ENCODE peak calls at places on chromosome 7, in four cellular contexts. One of them, this sample, is unnamed.
A peak's percentile ranks its signal among the peaks of the same experiment; 100 is the strongest.

GRCh38 chr7:144728556-144728955 is 107.3 kb downstream of the TPK1 start:
- DNase-seq in HepG2: no peak
- DNase-seq in K562: no peak
- DNase-seq in H1: no peak
- DNase-seq in this sample: no peak

GRCh38 chr7:154472332-154472731 is 420.1 kb downstream of the DPP6 start:
- DNase-seq in H1: no peak
- DNase-seq in K562: no peak
- DNase-seq in HepG2: no peak
- DNase-seq in this sample: no peak

GRCh38 chr7:74424291-74424880 is 29.3 kb upstream of the GTF2IRD1 start:
- DNase-seq in K562: no peak
- DNase-seq in HepG2: no peak
- DNase-seq in H1: no peak
- DNase-seq in this sample: no peak

GRCh38 chr7:123687727-123688126 is 32.1 kb downstream of the LMOD2 start:
- DNase-seq in K562: no peak
- DNase-seq in HepG2: no peak
- DNase-seq in H1: no peak
- DNase-seq in this sample: no peak

GRCh38 chr7:130149575-130150139 is 55.5 kb downstream of the TMEM209 start:
- DNase-seq in K562: no peak
- DNase-seq in H1: peak; percentile 47
- DNase-seq in HepG2: no peak
- DNase-seq in this sample: no peak

GRCh38 chr7:149125189-149125863 is 798 bp downstream of the ZNF425 start:
- DNase-seq in H1: peak; percentile 48
- DNase-seq in K562: no peak
- DNase-seq in HepG2: no peak
- DNase-seq in this sample: no peak

GRCh38 chr7:8353991-8354390 is 79.4 kb upstream of the NXPH1 start:
- DNase-seq in HepG2: no peak
- DNase-seq in K562: no peak
- DNase-seq in H1: no peak
- DNase-seq in this sample: no peak

GRCh38 chr7:107551936-107552335 is 11.8 kb downstream of the COG5 start:
- DNase-seq in K562: no peak
- DNase-seq in H1: no peak
- DNase-seq in HepG2: no peak
- DNase-seq in this sample: no peak

GRCh38 chr7:27771111-27771510 is 31.1 kb downstream of the TAX1BP1 start:
- DNase-seq in H1: no peak
- DNase-seq in HepG2: no peak
- DNase-seq in K562: no peak
- DNase-seq in this sample: peak; percentile 82

GRCh38 chr7:17474724-17475344 is 176.4 kb downstream of the AHR start:
- DNase-seq in HepG2: peak; percentile 17
- DNase-seq in H1: no peak
- DNase-seq in K562: peak; percentile 15
- DNase-seq in this sample: no peak

GRCh38 chr7:140631602-140632001 is 9.0 kb downstream of the DENND2A start:
- DNase-seq in HepG2: no peak
- DNase-seq in H1: no peak
- DNase-seq in K562: no peak
- DNase-seq in this sample: no peak

GRCh38 chr7:42238709-42239395 is 1.8 kb upstream of the GLI3 start:
- DNase-seq in H1: no peak
- DNase-seq in HepG2: no peak
- DNase-seq in K562: peak; percentile 11
- DNase-seq in this sample: no peak

GRCh38 chr7:108581655-108582491 is 12.2 kb downstream of the DNAJB9 start:
- DNase-seq in K562: no peak
- DNase-seq in HepG2: peak; percentile 65
- DNase-seq in H1: no peak
- DNase-seq in this sample: no peak

GRCh38 chr7:67588631-67589030 is 592.0 kb downstream of the TYW1 start:
- DNase-seq in HepG2: no peak
- DNase-seq in K562: no peak
- DNase-seq in H1: no peak
- DNase-seq in this sample: no peak

GRCh38 chr7:450741-451140 is 68.9 kb downstream of the PDGFA start:
- DNase-seq in HepG2: no peak
- DNase-seq in H1: no peak
- DNase-seq in K562: no peak
- DNase-seq in this sample: no peak

GRCh38 chr7:42726066-42726785 is 185.6 kb downstream of the C7orf25 start:
- DNase-seq in HepG2: no peak
- DNase-seq in H1: no peak
- DNase-seq in K562: no peak
- DNase-seq in this sample: no peak

GRCh38 chr7:119596651-119597050 is 676.3 kb upstream of the KCND2 start:
- DNase-seq in HepG2: no peak
- DNase-seq in K562: no peak
- DNase-seq in H1: no peak
- DNase-seq in this sample: no peak

GRCh38 chr7:68321776-68322496 is 1276.3 kb upstream of the AUTS2 start:
- DNase-seq in HepG2: no peak
- DNase-seq in H1: no peak
- DNase-seq in K562: no peak
- DNase-seq in this sample: no peak

GRCh38 chr7:122887198-122887597 is 938 bp upstream of the CADPS2 start:
- DNase-seq in H1: no peak
- DNase-seq in K562: peak; percentile 18
- DNase-seq in HepG2: peak; percentile 66
- DNase-seq in this sample: peak; percentile 51

GRCh38 chr7:74598558-74598957 is 59.0 kb upstream of the GTF2I start:
- DNase-seq in K562: no peak
- DNase-seq in H1: no peak
- DNase-seq in HepG2: no peak
- DNase-seq in this sample: no peak

GRCh38 chr7:88009651-88010050 is 75.6 kb downstream of the ADAM22 start:
- DNase-seq in H1: no peak
- DNase-seq in K562: no peak
- DNase-seq in HepG2: no peak
- DNase-seq in this sample: no peak

GRCh38 chr7:91720255-91720937 is 160.1 kb downstream of the MTERF1 start:
- DNase-seq in K562: no peak
- DNase-seq in HepG2: no peak
- DNase-seq in H1: no peak
- DNase-seq in this sample: no peak

GRCh38 chr7:85065888-85066485 is 120.9 kb downstream of the SEMA3D start:
- DNase-seq in HepG2: no peak
- DNase-seq in H1: no peak
- DNase-seq in K562: no peak
- DNase-seq in this sample: no peak

GRCh38 chr7:117184367-117184766 is 138.5 kb downstream of the WNT2 start:
- DNase-seq in HepG2: no peak
- DNase-seq in K562: no peak
- DNase-seq in H1: no peak
- DNase-seq in this sample: no peak

GRCh38 chr7:111499027-111499426 is 63.3 kb downstream of the IMMP2L start:
- DNase-seq in K562: peak; percentile 46
- DNase-seq in H1: no peak
- DNase-seq in HepG2: peak; percentile 28
- DNase-seq in this sample: peak; percentile 7

GRCh38 chr7:121853307-121853706 is 19.7 kb upstream of the PTPRZ1 start:
- DNase-seq in H1: no peak
- DNase-seq in K562: no peak
- DNase-seq in HepG2: no peak
- DNase-seq in this sample: no peak

GRCh38 chr7:76512941-76513816 is 2.8 kb downstream of the UPK3B start:
- DNase-seq in H1: peak; percentile 65
- DNase-seq in K562: peak; percentile 58
- DNase-seq in HepG2: peak; percentile 54
- DNase-seq in this sample: peak; percentile 15

GRCh38 chr7:151351027-151351426 is 9.4 kb downstream of the NUB1 start:
- DNase-seq in H1: peak; percentile 77
- DNase-seq in HepG2: no peak
- DNase-seq in K562: peak; percentile 57
- DNase-seq in this sample: no peak

GRCh38 chr7:29471444-29472138 is 92.0 kb upstream of the PRR15 start:
- DNase-seq in K562: no peak
- DNase-seq in HepG2: peak; percentile 69
- DNase-seq in H1: no peak
- DNase-seq in this sample: no peak

GRCh38 chr7:5508698-5509097 is 85.1 kb upstream of the TNRC18 start:
- DNase-seq in H1: no peak
- DNase-seq in K562: no peak
- DNase-seq in HepG2: no peak
- DNase-seq in this sample: no peak

GRCh38 chr7:38199154-38199553 is 21.1 kb downstream of the STARD3NL start:
- DNase-seq in H1: no peak
- DNase-seq in K562: no peak
- DNase-seq in HepG2: no peak
- DNase-seq in this sample: no peak

GRCh38 chr7:1670894-1671875 is 1.1 kb downstream of the ELFN1 start:
- DNase-seq in H1: peak; percentile 47
- DNase-seq in HepG2: no peak
- DNase-seq in K562: no peak
- DNase-seq in this sample: no peak

GRCh38 chr7:102455596-102455995 is 9.1 kb downstream of the ALKBH4 start:
- DNase-seq in H1: no peak
- DNase-seq in K562: no peak
- DNase-seq in HepG2: no peak
- DNase-seq in this sample: no peak

GRCh38 chr7:130228840-130229239 is 21.2 kb downstream of the SSMEM1 start:
- DNase-seq in K562: no peak
- DNase-seq in H1: no peak
- DNase-seq in HepG2: no peak
- DNase-seq in this sample: no peak

GRCh38 chr7:19538036-19538435 is 170.8 kb downstream of the POLR1F start:
- DNase-seq in H1: no peak
- DNase-seq in HepG2: no peak
- DNase-seq in K562: no peak
- DNase-seq in this sample: no peak

GRCh38 chr7:42107484-42107883 is 129.5 kb downstream of the GLI3 start:
- DNase-seq in HepG2: no peak
- DNase-seq in K562: no peak
- DNase-seq in H1: no peak
- DNase-seq in this sample: no peak

GRCh38 chr7:150515752-150516151 is 1.1 kb downstream of the GIMAP7 start:
- DNase-seq in HepG2: no peak
- DNase-seq in H1: no peak
- DNase-seq in K562: no peak
- DNase-seq in this sample: no peak

GRCh38 chr7:3668743-3669142 is 367.7 kb downstream of the SDK1 start:
- DNase-seq in HepG2: no peak
- DNase-seq in H1: no peak
- DNase-seq in K562: no peak
- DNase-seq in this sample: no peak

GRCh38 chr7:3670898-3671297 is 369.8 kb downstream of the SDK1 start:
- DNase-seq in K562: no peak
- DNase-seq in H1: no peak
- DNase-seq in HepG2: no peak
- DNase-seq in this sample: no peak

GRCh38 chr7:3678411-3678810 is 377.4 kb downstream of the SDK1 start:
- DNase-seq in K562: no peak
- DNase-seq in HepG2: no peak
- DNase-seq in H1: no peak
- DNase-seq in this sample: no peak

DNA sequence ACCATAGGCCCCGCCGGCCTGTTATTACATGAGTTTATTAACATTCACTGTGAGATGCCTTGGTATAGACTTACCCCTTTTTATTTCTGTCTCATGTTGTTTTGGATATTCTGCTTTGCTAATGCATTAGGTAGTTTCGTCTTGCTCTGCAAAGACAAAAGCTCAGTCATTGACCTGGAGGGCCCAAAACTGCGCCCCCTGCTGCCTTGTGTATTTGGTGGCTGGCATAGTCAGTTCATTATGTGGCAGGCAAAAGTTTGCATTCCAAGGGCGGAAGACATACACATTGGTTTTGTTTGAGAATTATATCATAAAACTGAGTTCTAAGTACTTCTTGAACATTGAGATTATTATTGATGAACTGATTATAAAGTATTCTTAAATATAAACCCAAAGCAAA is 372.5 kb downstream of the SDK1 start:
- DNase-seq in H1: peak; percentile 84
- DNase-seq in K562: peak; percentile 12
- DNase-seq in HepG2: peak; percentile 23
- DNase-seq in this sample: no peak
- TF ChIP-seq CTCF in H1: peak; percentile 81
- TF ChIP-seq CTCF in K562: peak; percentile 45
- TF ChIP-seq CTCF in HepG2: peak; percentile 53
- TF ChIP-seq CTCF in this sample: peak; percentile 72

GRCh38 chr7:131338173-131338572 is 10.5 kb downstream of the MKLN1 start:
- DNase-seq in HepG2: no peak
- DNase-seq in K562: no peak
- DNase-seq in H1: no peak
- DNase-seq in this sample: no peak
- TF ChIP-seq FOSL1 in HepG2: no peak
- TF ChIP-seq FOSL1 in K562: no peak
- TF ChIP-seq FOSL1 in H1: no peak
- TF ChIP-seq FOSL1 in this sample: no peak

DNA sequence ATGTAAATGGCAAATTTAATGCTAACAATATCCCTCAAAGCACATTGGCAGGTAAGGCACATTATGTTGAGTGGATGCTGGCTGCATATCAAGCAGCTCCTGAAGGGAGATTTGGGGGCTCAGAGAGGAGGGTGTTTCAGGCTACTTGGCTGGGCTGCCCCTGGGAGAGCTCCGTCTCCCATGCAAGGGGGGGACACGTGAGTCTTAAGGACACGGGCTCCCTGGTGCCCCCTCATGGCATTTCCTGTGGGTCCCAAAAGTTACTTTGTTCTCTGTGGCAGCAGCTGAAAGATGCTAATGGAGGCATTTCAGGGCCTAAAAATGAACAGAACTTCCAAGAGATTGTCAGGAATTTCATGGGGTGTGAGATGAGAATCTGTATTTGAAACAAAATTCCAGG is 143.3 kb downstream of the HERPUD2 start:
- DNase-seq in HepG2: no peak
- DNase-seq in K562: no peak
- DNase-seq in H1: peak; percentile 44
- DNase-seq in this sample: no peak
- TF ChIP-seq CTCF in HepG2: no peak
- TF ChIP-seq CTCF in K562: no peak
- TF ChIP-seq CTCF in H1: peak; percentile 5
- TF ChIP-seq CTCF in this sample: no peak

DNA sequence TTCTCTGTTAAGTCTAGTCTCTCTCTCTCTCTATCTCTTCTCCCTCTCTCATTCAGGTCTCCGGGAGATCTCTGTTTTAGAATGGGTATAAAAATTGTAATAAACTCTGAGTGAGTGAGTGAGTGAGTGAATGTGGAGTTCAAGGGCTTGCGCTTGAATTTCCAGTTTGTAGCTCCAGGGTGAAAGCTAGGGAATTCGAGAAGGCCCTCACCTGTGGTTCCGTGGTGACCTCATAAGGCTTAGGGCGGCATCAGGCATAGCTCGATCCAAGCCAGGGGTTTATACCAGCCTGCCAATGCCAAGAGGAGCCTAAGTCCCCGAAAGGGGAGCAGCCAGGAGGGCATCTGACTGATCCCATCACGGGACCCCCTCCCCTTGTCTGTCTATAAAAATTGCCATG is 456 bp downstream of the AKR1B15 start:
- DNase-seq in HepG2: no peak
- DNase-seq in H1: no peak
- DNase-seq in K562: no peak
- DNase-seq in this sample: no peak
- TF ChIP-seq FOSL1 in HepG2: no peak
- TF ChIP-seq FOSL1 in H1: no peak
- TF ChIP-seq FOSL1 in K562: no peak
- TF ChIP-seq FOSL1 in this sample: no peak